ENCODE peak calls at places on chromosomes 13 and 19, in six cellular contexts. One of them, this sample, is unnamed.

GRCh38 chr13:20294497-20294896 is 62.4 kb upstream of the GJB6 start:
- DNase-seq in GM12878: no peak
- DNase-seq in upper lobe of right lung: no peak
- DNase-seq in Caco-2: no peak
- DNase-seq in heart right ventricle: no peak
- DNase-seq in pancreas: no peak
- DNase-seq in this sample: no peak

GRCh38 chr13:23695711-23696512 is 125.7 kb downstream of the TNFRSF19 start:
- DNase-seq in pancreas: no peak
- DNase-seq in upper lobe of right lung: peak; percentile 73
- DNase-seq in GM12878: no peak
- DNase-seq in heart right ventricle: peak; percentile 51
- DNase-seq in Caco-2: no peak
- DNase-seq in this sample: no peak

GRCh38 chr13:50991624-50992610 is 82.3 kb downstream of the RNASEH2B start:
- DNase-seq in heart right ventricle: no peak
- DNase-seq in upper lobe of right lung: no peak
- DNase-seq in pancreas: no peak
- DNase-seq in Caco-2: no peak
- DNase-seq in GM12878: peak; percentile 23
- DNase-seq in this sample: no peak

GRCh38 chr19:13909430-13909829 is 3.4 kb downstream of the CC2D1A start:
- DNase-seq in heart right ventricle: no peak
- DNase-seq in Caco-2: no peak
- DNase-seq in pancreas: peak; percentile 57
- DNase-seq in upper lobe of right lung: no peak
- DNase-seq in GM12878: no peak
- DNase-seq in this sample: no peak

GRCh38 chr19:33476151-33476707 is 45.4 kb downstream of the PEPD start:
- DNase-seq in pancreas: no peak
- DNase-seq in heart right ventricle: no peak
- DNase-seq in Caco-2: peak; percentile 18
- DNase-seq in upper lobe of right lung: peak; percentile 41
- DNase-seq in GM12878: no peak
- DNase-seq in this sample: no peak

GRCh38 chr19:12946092-12946845 is 607 bp downstream of the RAD23A start:
- DNase-seq in upper lobe of right lung: peak; percentile 89
- DNase-seq in pancreas: peak; percentile 58
- DNase-seq in heart right ventricle: peak; percentile 68
- DNase-seq in GM12878: no peak
- DNase-seq in Caco-2: peak; percentile 84
- DNase-seq in this sample: peak; percentile 91

GRCh38 chr13:44626176-44626575 is 50.0 kb upstream of the TSC22D1 start:
- DNase-seq in pancreas: no peak
- DNase-seq in upper lobe of right lung: no peak
- DNase-seq in Caco-2: no peak
- DNase-seq in GM12878: no peak
- DNase-seq in heart right ventricle: no peak
- DNase-seq in this sample: no peak

GRCh38 chr13:20090349-20090748 is 70.5 kb downstream of the GJA3 start:
- DNase-seq in pancreas: no peak
- DNase-seq in Caco-2: no peak
- DNase-seq in GM12878: no peak
- DNase-seq in heart right ventricle: no peak
- DNase-seq in upper lobe of right lung: no peak
- DNase-seq in this sample: no peak

GRCh38 chr13:106118996-106119395 is 416.5 kb downstream of the EFNB2 start:
- DNase-seq in GM12878: no peak
- DNase-seq in Caco-2: no peak
- DNase-seq in pancreas: no peak
- DNase-seq in heart right ventricle: no peak
- DNase-seq in upper lobe of right lung: no peak
- DNase-seq in this sample: no peak

GRCh38 chr19:55134732-55135131 is 14.3 kb downstream of the TNNT1 start:
- DNase-seq in heart right ventricle: no peak
- DNase-seq in upper lobe of right lung: no peak
- DNase-seq in GM12878: no peak
- DNase-seq in pancreas: no peak
- DNase-seq in Caco-2: no peak
- DNase-seq in this sample: no peak

GRCh38 chr19:17234911-17235617 is 9.0 kb downstream of the OCEL1 start:
- DNase-seq in upper lobe of right lung: no peak
- DNase-seq in GM12878: no peak
- DNase-seq in Caco-2: no peak
- DNase-seq in heart right ventricle: peak; percentile 50
- DNase-seq in pancreas: no peak
- DNase-seq in this sample: peak; percentile 52

GRCh38 chr19:7515091-7515470 is 822 bp upstream of the ZNF358 start:
- DNase-seq in heart right ventricle: no peak
- DNase-seq in upper lobe of right lung: no peak
- DNase-seq in pancreas: no peak
- DNase-seq in GM12878: no peak
- DNase-seq in Caco-2: no peak
- DNase-seq in this sample: no peak

GRCh38 chr19:39916236-39916635 is 18.2 kb downstream of the FCGBP start:
- DNase-seq in heart right ventricle: no peak
- DNase-seq in pancreas: no peak
- DNase-seq in upper lobe of right lung: peak; percentile 41
- DNase-seq in GM12878: no peak
- DNase-seq in Caco-2: no peak
- DNase-seq in this sample: no peak

GRCh38 chr13:105147481-105147880 is 1388.0 kb downstream of the EFNB2 start:
- DNase-seq in upper lobe of right lung: no peak
- DNase-seq in GM12878: no peak
- DNase-seq in Caco-2: no peak
- DNase-seq in heart right ventricle: no peak
- DNase-seq in pancreas: no peak
- DNase-seq in this sample: no peak

GRCh38 chr19:10568444-10568825 is 344 bp downstream of the CDKN2D start:
- DNase-seq in GM12878: no peak
- DNase-seq in upper lobe of right lung: peak; percentile 84
- DNase-seq in heart right ventricle: no peak
- DNase-seq in pancreas: peak; percentile 55
- DNase-seq in Caco-2: peak; percentile 69
- DNase-seq in this sample: no peak

GRCh38 chr13:47418206-47418920 is 521.5 kb upstream of the HTR2A start:
- DNase-seq in Caco-2: no peak
- DNase-seq in GM12878: no peak
- DNase-seq in upper lobe of right lung: no peak
- DNase-seq in heart right ventricle: no peak
- DNase-seq in pancreas: no peak
- DNase-seq in this sample: no peak

GRCh38 chr13:73136776-73137175 is 78.0 kb downstream of the KLF5 start:
- DNase-seq in pancreas: no peak
- DNase-seq in GM12878: no peak
- DNase-seq in Caco-2: no peak
- DNase-seq in heart right ventricle: no peak
- DNase-seq in upper lobe of right lung: no peak
- DNase-seq in this sample: no peak

DNA sequence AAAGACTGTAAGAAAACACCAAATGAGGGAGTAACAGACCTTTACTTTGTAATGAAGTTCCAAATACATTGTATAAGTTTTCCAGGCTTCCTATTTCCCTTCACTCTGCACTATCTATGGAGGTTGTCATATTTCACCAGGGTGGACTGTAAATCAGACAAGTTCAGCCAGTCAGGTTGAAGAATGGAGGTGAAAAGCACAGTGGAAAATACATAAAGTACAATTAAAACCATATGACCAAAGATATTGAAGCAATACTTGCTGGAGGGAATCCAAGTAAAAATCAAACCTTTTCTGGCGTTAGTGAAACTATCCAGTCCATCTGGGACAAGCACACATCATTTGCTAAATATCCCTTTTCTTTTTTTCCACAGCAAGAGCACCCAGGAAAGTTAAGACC is 3.2 kb downstream of the LHFPL6 start:
- DNase-seq in upper lobe of right lung: no peak
- DNase-seq in Caco-2: no peak
- DNase-seq in pancreas: no peak
- DNase-seq in GM12878: no peak
- DNase-seq in heart right ventricle: no peak
- DNase-seq in this sample: peak; percentile 54
- H3K4me3 ChIP-seq in upper lobe of right lung: peak overlapping the region; percentile 89
- H3K4me3 ChIP-seq in Caco-2: no peak overlapping the region
- H3K4me3 ChIP-seq in pancreas: no peak overlapping the region
- H3K4me3 ChIP-seq in GM12878: no peak overlapping the region
- H3K4me3 ChIP-seq in heart right ventricle: peak overlapping the region; percentile 69
- H3K4me3 ChIP-seq in this sample: no peak overlapping the region

GRCh38 chr19:23822735-23823134 is 64.0 kb upstream of the ZNF681 start:
- DNase-seq in heart right ventricle: no peak
- DNase-seq in GM12878: no peak
- DNase-seq in pancreas: no peak
- DNase-seq in Caco-2: no peak
- DNase-seq in upper lobe of right lung: no peak
- DNase-seq in this sample: no peak

GRCh38 chr19:23823952-23824389 is 65.3 kb upstream of the ZNF681 start:
- DNase-seq in GM12878: peak; percentile 12
- DNase-seq in Caco-2: peak; percentile 31
- DNase-seq in heart right ventricle: no peak
- DNase-seq in pancreas: no peak
- DNase-seq in upper lobe of right lung: no peak
- DNase-seq in this sample: peak; percentile 4
- TF ChIP-seq CTCF in GM12878: peak; percentile 20
- TF ChIP-seq CTCF in Caco-2: no peak
- TF ChIP-seq CTCF in heart right ventricle: no peak
- TF ChIP-seq CTCF in pancreas: no peak
- TF ChIP-seq CTCF in upper lobe of right lung: no peak
- TF ChIP-seq CTCF in this sample: no peak

GRCh38 chr19:35517342-35517741 is 3.9 kb upstream of the DMKN start:
- DNase-seq in upper lobe of right lung: no peak
- DNase-seq in Caco-2: no peak
- DNase-seq in GM12878: no peak
- DNase-seq in pancreas: no peak
- DNase-seq in heart right ventricle: no peak
- DNase-seq in this sample: no peak

GRCh38 chr19:35516310-35516709 is 2.9 kb upstream of the DMKN start:
- DNase-seq in Caco-2: no peak
- DNase-seq in pancreas: no peak
- DNase-seq in upper lobe of right lung: no peak
- DNase-seq in GM12878: no peak
- DNase-seq in heart right ventricle: no peak
- DNase-seq in this sample: no peak

GRCh38 chr19:35519291-35519690 is 5.8 kb upstream of the DMKN start:
- DNase-seq in GM12878: no peak
- DNase-seq in pancreas: no peak
- DNase-seq in heart right ventricle: no peak
- DNase-seq in upper lobe of right lung: no peak
- DNase-seq in Caco-2: no peak
- DNase-seq in this sample: peak; percentile 30

GRCh38 chr19:35521124-35521743 is 6.9 kb downstream of the SBSN start:
- DNase-seq in Caco-2: no peak
- DNase-seq in upper lobe of right lung: no peak
- DNase-seq in heart right ventricle: no peak
- DNase-seq in pancreas: no peak
- DNase-seq in GM12878: no peak
- DNase-seq in this sample: no peak

GRCh38 chr19:35518313-35518712 is 4.9 kb upstream of the DMKN start:
- DNase-seq in upper lobe of right lung: no peak
- DNase-seq in heart right ventricle: no peak
- DNase-seq in Caco-2: no peak
- DNase-seq in pancreas: no peak
- DNase-seq in GM12878: no peak
- DNase-seq in this sample: peak; percentile 98
- H3K4me1 ChIP-seq in upper lobe of right lung: no peaks in the 10 kb centered on the region
- H3K4me1 ChIP-seq in heart right ventricle: no peaks in the 10 kb centered on the region
- H3K4me1 ChIP-seq in Caco-2: no peaks in the 10 kb centered on the region
- H3K4me1 ChIP-seq in pancreas: no peaks in the 10 kb centered on the region
- H3K4me1 ChIP-seq in GM12878: no peaks in the 10 kb centered on the region
- H3K4me1 ChIP-seq in this sample: peaks cover 6% of the 10 kb centered on the region

DNA sequence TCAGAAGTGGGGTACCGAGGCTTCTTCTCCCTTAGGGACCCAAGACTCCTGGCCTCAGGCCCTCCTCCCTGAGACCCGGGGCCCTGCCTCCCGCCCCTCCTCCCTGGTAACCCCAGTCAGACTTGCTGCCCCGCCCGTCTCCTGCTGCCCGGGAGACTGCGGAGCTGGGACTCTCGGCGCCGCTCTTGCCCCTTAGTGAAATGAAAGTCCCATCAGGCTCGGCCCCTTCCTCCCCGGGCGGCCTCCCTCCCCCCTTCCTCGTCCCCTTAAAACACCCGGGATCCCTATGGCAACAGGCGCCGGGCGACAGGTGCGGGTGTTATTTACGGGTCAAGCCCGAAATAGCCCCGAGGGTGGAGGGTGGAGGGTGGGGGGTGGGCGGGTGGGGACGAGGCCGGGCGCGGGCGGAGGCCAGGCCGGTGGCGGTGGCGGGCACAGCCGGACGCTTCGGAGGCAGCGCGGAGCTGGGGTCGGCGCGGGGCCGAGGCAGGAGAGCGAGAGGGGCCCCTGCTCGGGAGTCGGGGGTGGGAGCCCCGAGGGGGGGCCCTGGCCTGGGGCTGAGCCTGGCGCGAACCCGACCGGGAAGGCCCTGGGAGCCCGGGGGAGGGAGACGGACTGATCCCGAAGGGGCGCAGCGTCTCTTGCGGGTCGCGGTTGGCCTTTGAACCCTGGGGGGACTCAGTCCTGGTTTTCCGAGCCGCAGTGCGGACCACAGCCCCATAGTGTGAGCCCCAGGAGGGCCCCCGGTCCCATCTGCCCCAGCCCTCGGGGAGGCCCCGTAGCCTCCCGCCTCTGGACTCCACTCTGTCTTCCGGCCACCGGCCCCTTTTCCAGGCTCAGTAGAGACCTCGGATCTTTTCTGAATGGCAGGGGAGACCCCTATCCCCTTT is at the start of gene CACNG6:
- DNase-seq in pancreas: no peak
- DNase-seq in GM12878: no peak
- DNase-seq in upper lobe of right lung: no peak
- DNase-seq in Caco-2: peak; percentile 71
- DNase-seq in heart right ventricle: no peak
- DNase-seq in this sample: peak; percentile 60
- H3K4me3 ChIP-seq in pancreas: peak within 1 kb of the TSS; percentile 39
- H3K4me3 ChIP-seq in GM12878: no peak within 1 kb of the TSS
- H3K4me3 ChIP-seq in upper lobe of right lung: peak within 1 kb of the TSS; percentile 23
- H3K4me3 ChIP-seq in Caco-2: peak within 1 kb of the TSS; percentile 41
- H3K4me3 ChIP-seq in heart right ventricle: peak within 1 kb of the TSS; percentile 25
- H3K4me3 ChIP-seq in this sample: peak within 1 kb of the TSS; percentile 47

GRCh38 chr19:38543286-38543806 is 74.4 kb downstream of the MAP4K1 start:
- DNase-seq in Caco-2: no peak
- DNase-seq in GM12878: no peak
- DNase-seq in upper lobe of right lung: no peak
- DNase-seq in pancreas: no peak
- DNase-seq in heart right ventricle: no peak
- DNase-seq in this sample: no peak

GRCh38 chr19:38545596-38545995 is 72.2 kb downstream of the MAP4K1 start:
- DNase-seq in upper lobe of right lung: no peak
- DNase-seq in GM12878: no peak
- DNase-seq in pancreas: no peak
- DNase-seq in heart right ventricle: no peak
- DNase-seq in Caco-2: no peak
- DNase-seq in this sample: peak; percentile 26

GRCh38 chr19:38542040-38542439 is 75.7 kb downstream of the MAP4K1 start:
- DNase-seq in heart right ventricle: no peak
- DNase-seq in upper lobe of right lung: no peak
- DNase-seq in GM12878: no peak
- DNase-seq in pancreas: no peak
- DNase-seq in Caco-2: no peak
- DNase-seq in this sample: no peak

GRCh38 chr19:38543807-38544568 is 73.8 kb downstream of the MAP4K1 start:
- DNase-seq in upper lobe of right lung: peak; percentile 82
- DNase-seq in heart right ventricle: peak; percentile 38
- DNase-seq in GM12878: peak; percentile 64
- DNase-seq in Caco-2: peak; percentile 82
- DNase-seq in pancreas: peak; percentile 47
- DNase-seq in this sample: peak; percentile 84

GRCh38 chr19:38544569-38545315 is 73.0 kb downstream of the MAP4K1 start:
- DNase-seq in Caco-2: no peak
- DNase-seq in pancreas: no peak
- DNase-seq in heart right ventricle: no peak
- DNase-seq in GM12878: no peak
- DNase-seq in upper lobe of right lung: no peak
- DNase-seq in this sample: peak; percentile 10
- TF ChIP-seq CTCF in Caco-2: no peak
- TF ChIP-seq CTCF in pancreas: no peak
- TF ChIP-seq CTCF in heart right ventricle: peak; percentile 39
- TF ChIP-seq CTCF in GM12878: no peak
- TF ChIP-seq CTCF in upper lobe of right lung: no peak
- TF ChIP-seq CTCF in this sample: peak; percentile 58